ENCODE peak calls at places on chromosomes 3 and 15, in four cellular contexts. One of them, this sample, is unnamed.

GRCh38 chr15:68418611-68419161 is 13.3 kb downstream of the ITGA11 start:
- DNase-seq in heart left ventricle: peak; percentile 15
- DNase-seq in transverse colon: peak; percentile 65
- DNase-seq in A549: peak; percentile 52
- DNase-seq in this sample: no peak

GRCh38 chr3:25967385-25967784 is 177.5 kb downstream of the OXSM start:
- DNase-seq in heart left ventricle: no peak
- DNase-seq in transverse colon: no peak
- DNase-seq in A549: no peak
- DNase-seq in this sample: no peak

GRCh38 chr3:62873672-62874397 is 1.4 kb downstream of the CADPS start:
- DNase-seq in heart left ventricle: peak; percentile 64
- DNase-seq in transverse colon: peak; percentile 59
- DNase-seq in A549: peak; percentile 13
- DNase-seq in this sample: no peak

GRCh38 chr15:75237316-75237982 is 20.7 kb upstream of the GOLGA6C start:
- DNase-seq in heart left ventricle: no peak
- DNase-seq in transverse colon: no peak
- DNase-seq in A549: no peak
- DNase-seq in this sample: no peak

GRCh38 chr15:92326236-92326635 is 67.4 kb upstream of the ST8SIA2 start:
- DNase-seq in heart left ventricle: no peak
- DNase-seq in transverse colon: no peak
- DNase-seq in A549: no peak
- DNase-seq in this sample: no peak

GRCh38 chr3:42184622-42185010 is 81.4 kb downstream of the CCK start:
- DNase-seq in heart left ventricle: no peak
- DNase-seq in transverse colon: no peak
- DNase-seq in A549: no peak
- DNase-seq in this sample: no peak

GRCh38 chr3:183291511-183292031 is 38.5 kb downstream of the B3GNT5 start:
- DNase-seq in heart left ventricle: no peak
- DNase-seq in transverse colon: no peak
- DNase-seq in A549: peak; percentile 45
- DNase-seq in this sample: no peak

GRCh38 chr15:55283295-55284147 is 6.1 kb downstream of the RAB27A start:
- DNase-seq in heart left ventricle: no peak
- DNase-seq in transverse colon: no peak
- DNase-seq in A549: no peak
- DNase-seq in this sample: no peak

GRCh38 chr3:126541628-126542339 is 16.9 kb downstream of the C3orf22 start:
- DNase-seq in heart left ventricle: peak; percentile 6
- DNase-seq in transverse colon: peak; percentile 1
- DNase-seq in A549: no peak
- DNase-seq in this sample: no peak

GRCh38 chr15:63388511-63388910 is 6.9 kb upstream of the CA12 start:
- DNase-seq in heart left ventricle: no peak
- DNase-seq in transverse colon: no peak
- DNase-seq in A549: no peak
- DNase-seq in this sample: no peak

GRCh38 chr3:181292984-181293383 is 303.4 kb upstream of the DNAJC19 start:
- DNase-seq in heart left ventricle: no peak
- DNase-seq in transverse colon: no peak
- DNase-seq in A549: no peak
- DNase-seq in this sample: no peak

GRCh38 chr3:31522152-31522551 is 10.6 kb upstream of the STT3B start:
- DNase-seq in heart left ventricle: no peak
- DNase-seq in transverse colon: no peak
- DNase-seq in A549: no peak
- DNase-seq in this sample: no peak

GRCh38 chr3:191378142-191378541 is 47.8 kb upstream of the UTS2B start:
- DNase-seq in heart left ventricle: no peak
- DNase-seq in transverse colon: no peak
- DNase-seq in A549: no peak
- DNase-seq in this sample: no peak

GRCh38 chr15:41878355-41878699 is 15.5 kb downstream of the SPTBN5 start:
- DNase-seq in heart left ventricle: no peak
- DNase-seq in transverse colon: no peak
- DNase-seq in A549: no peak
- DNase-seq in this sample: no peak

GRCh38 chr15:56325186-56325585 is 40.0 kb upstream of the TEX9 start:
- DNase-seq in heart left ventricle: no peak
- DNase-seq in transverse colon: no peak
- DNase-seq in A549: peak; percentile 9
- DNase-seq in this sample: no peak

GRCh38 chr15:96285306-96285705 is 45.2 kb upstream of the NR2F2 start:
- DNase-seq in heart left ventricle: peak; percentile 45
- DNase-seq in transverse colon: no peak
- DNase-seq in A549: no peak
- DNase-seq in this sample: no peak

GRCh38 chr3:8741581-8742355 is 8.2 kb downstream of the CAV3 start:
- DNase-seq in heart left ventricle: peak; percentile 53
- DNase-seq in transverse colon: no peak
- DNase-seq in A549: peak; percentile 84
- DNase-seq in this sample: peak; percentile 80

GRCh38 chr15:72554471-72555425 is 80.6 kb downstream of the ARIH1 start:
- DNase-seq in heart left ventricle: no peak
- DNase-seq in transverse colon: no peak
- DNase-seq in A549: peak; percentile 73
- DNase-seq in this sample: no peak

GRCh38 chr15:64197425-64197824 is 34.6 kb upstream of the PPIB start:
- DNase-seq in heart left ventricle: no peak
- DNase-seq in transverse colon: no peak
- DNase-seq in A549: no peak
- DNase-seq in this sample: no peak

GRCh38 chr3:64878372-64878771 is 190.6 kb upstream of the ADAMTS9 start:
- DNase-seq in heart left ventricle: no peak
- DNase-seq in transverse colon: no peak
- DNase-seq in A549: no peak
- DNase-seq in this sample: no peak

GRCh38 chr3:45993421-45994027 is 2.1 kb downstream of the FYCO1 start:
- DNase-seq in heart left ventricle: no peak
- DNase-seq in transverse colon: no peak
- DNase-seq in A549: no peak
- DNase-seq in this sample: no peak

GRCh38 chr3:26015752-26016151 is 225.9 kb downstream of the OXSM start:
- DNase-seq in heart left ventricle: no peak
- DNase-seq in transverse colon: no peak
- DNase-seq in A549: no peak
- DNase-seq in this sample: no peak

GRCh38 chr15:31792611-31793199 is 237.6 kb upstream of the CHRNA7 start:
- DNase-seq in heart left ventricle: no peak
- DNase-seq in transverse colon: no peak
- DNase-seq in A549: no peak
- DNase-seq in this sample: no peak

GRCh38 chr15:81160312-81161214 is 26.5 kb downstream of the CFAP161 start:
- DNase-seq in heart left ventricle: peak; percentile 77
- DNase-seq in transverse colon: peak; percentile 11
- DNase-seq in A549: no peak
- DNase-seq in this sample: no peak

GRCh38 chr3:178968996-178969700 is 102.5 kb downstream of the ZMAT3 start:
- DNase-seq in heart left ventricle: no peak
- DNase-seq in transverse colon: no peak
- DNase-seq in A549: no peak
- DNase-seq in this sample: no peak

GRCh38 chr15:32029862-32030781 is at the start of gene CHRNA7:
- DNase-seq in heart left ventricle: peak; percentile 39
- DNase-seq in transverse colon: peak; percentile 65
- DNase-seq in A549: peak; percentile 63
- DNase-seq in this sample: peak; percentile 15

GRCh38 chr3:184335661-184336483 is 1.5 kb upstream of the FAM131A start:
- DNase-seq in heart left ventricle: peak; percentile 89
- DNase-seq in transverse colon: peak; percentile 92
- DNase-seq in A549: peak; percentile 82
- DNase-seq in this sample: peak; percentile 80
- TF ChIP-seq POLR2A in heart left ventricle: peak; percentile 85
- TF ChIP-seq POLR2A in transverse colon: peak; percentile 81
- TF ChIP-seq POLR2A in A549: peak; percentile 24
- TF ChIP-seq POLR2A in this sample: peak; percentile 37

GRCh38 chr3:138188013-138188352 is 882 bp downstream of the ARMC8 start:
- DNase-seq in heart left ventricle: no peak
- DNase-seq in transverse colon: no peak
- DNase-seq in A549: no peak
- DNase-seq in this sample: peak; percentile 26

GRCh38 chr3:138187296-138188012 is at the start of gene ARMC8:
- DNase-seq in heart left ventricle: peak; percentile 56
- DNase-seq in transverse colon: peak; percentile 73
- DNase-seq in A549: peak; percentile 33
- DNase-seq in this sample: peak; percentile 35

GRCh38 chr3:138186216-138186615 is 885 bp upstream of the ARMC8 start:
- DNase-seq in heart left ventricle: no peak
- DNase-seq in transverse colon: no peak
- DNase-seq in A549: peak; percentile 14
- DNase-seq in this sample: no peak

GRCh38 chr3:138184994-138185393 is 2.1 kb upstream of the ARMC8 start:
- DNase-seq in heart left ventricle: no peak
- DNase-seq in transverse colon: no peak
- DNase-seq in A549: no peak
- DNase-seq in this sample: no peak

GRCh38 chr3:138186803-138187295 is 252 bp upstream of the ARMC8 start:
- DNase-seq in heart left ventricle: peak; percentile 88
- DNase-seq in transverse colon: peak; percentile 94
- DNase-seq in A549: peak; percentile 81
- DNase-seq in this sample: peak; percentile 87
- TF ChIP-seq POLR2A in heart left ventricle: no peak
- TF ChIP-seq POLR2A in transverse colon: no peak
- TF ChIP-seq POLR2A in A549: no peak
- TF ChIP-seq POLR2A in this sample: no peak

DNA sequence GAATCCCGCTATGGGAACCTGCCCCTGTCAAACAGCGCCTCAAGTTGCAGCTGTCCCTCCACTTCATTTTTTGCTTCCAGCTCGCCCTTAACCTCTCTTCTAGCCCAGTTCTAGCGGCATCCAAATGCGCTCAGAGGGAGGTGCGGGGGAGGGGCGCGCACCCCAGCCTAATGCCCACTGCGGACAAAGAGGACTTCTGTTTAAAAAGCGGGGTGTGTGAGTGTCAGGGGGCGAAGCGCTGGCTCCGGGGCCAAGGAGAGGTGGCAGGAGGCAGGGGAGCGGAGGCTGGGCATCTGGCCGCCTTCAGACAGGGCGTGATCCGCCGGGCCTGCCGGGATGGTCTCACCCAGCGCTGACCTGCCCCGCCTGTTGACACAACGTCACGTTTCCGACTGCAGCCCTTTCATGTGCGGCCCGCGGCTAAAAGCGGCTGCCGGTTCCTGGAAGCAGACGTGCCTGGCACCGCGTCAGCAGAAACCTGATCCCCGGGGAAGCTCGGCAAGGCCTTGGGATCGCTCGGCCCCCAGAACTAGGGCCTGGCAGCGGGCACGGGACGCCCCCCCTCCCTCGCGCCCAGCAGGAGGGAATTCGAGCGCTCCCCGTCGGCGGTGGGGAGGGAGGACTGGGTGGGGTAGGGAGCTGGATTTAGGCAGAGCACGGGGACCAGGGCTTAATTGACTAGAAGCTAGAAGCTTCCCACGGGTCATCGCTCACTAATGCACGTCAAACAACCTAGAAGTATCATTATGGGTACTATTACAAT is 7.6 kb downstream of the BHLHE40 start:
- DNase-seq in heart left ventricle: peak; percentile 98
- DNase-seq in transverse colon: peak; percentile 97
- DNase-seq in A549: peak; percentile 100
- DNase-seq in this sample: peak; percentile 65
- TF ChIP-seq POLR2A in heart left ventricle: peak; percentile 70
- TF ChIP-seq POLR2A in transverse colon: peak; percentile 86
- TF ChIP-seq POLR2A in A549: peak; percentile 18
- TF ChIP-seq POLR2A in this sample: peak; percentile 31

DNA sequence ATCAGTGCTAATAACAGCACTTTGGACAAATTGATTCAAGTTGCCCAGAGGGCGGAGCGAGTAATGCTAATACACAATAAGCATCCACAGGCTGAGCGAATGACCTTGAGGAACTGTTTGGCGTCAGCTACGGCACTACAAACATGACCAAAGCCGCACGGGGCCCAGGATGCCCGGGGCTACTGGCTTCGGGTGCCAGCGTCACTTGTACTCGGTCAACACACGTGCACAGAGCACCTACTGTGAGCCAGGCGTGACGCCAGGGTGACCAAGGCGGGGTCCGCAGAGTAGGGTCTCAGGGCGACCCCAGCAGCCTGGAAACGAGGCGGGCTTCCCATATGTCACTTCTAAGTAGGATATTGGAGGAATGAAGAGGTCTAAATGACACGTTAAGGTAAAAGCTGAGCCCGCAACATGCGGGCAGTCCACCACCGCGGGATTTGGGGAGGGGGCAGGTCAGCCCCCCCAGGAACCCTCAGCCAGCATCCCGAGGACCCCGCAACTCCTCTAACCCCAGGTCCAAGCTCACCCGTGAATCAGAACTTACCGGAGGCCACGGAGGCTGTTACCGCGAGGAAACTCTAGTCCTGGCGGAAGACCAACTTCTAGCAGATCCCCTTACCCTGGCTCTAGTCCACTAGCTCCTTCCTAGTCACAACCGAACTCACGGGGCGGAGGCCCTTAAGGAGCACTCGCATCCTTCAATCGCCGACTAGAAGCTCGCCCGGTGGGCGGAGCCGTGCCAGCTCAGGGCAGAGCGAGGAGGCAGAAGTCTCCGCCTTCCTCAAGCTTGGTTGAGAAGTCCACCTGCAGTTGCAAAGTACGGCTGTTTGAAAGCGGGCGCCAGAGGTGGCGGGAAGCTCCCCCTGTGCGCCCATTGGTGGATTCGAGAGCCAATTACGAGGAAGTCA is at the start of gene CEP152:
- DNase-seq in heart left ventricle: peak; percentile 96
- DNase-seq in transverse colon: peak; percentile 99
- DNase-seq in A549: peak; percentile 98
- DNase-seq in this sample: peak; percentile 63
- TF ChIP-seq POLR2A in heart left ventricle: peak; percentile 42
- TF ChIP-seq POLR2A in transverse colon: peak; percentile 68
- TF ChIP-seq POLR2A in A549: peak; percentile 25
- TF ChIP-seq POLR2A in this sample: peak; percentile 29

GRCh38 chr3:98445949-98446406 is 17.0 kb upstream of the OR5K1 start:
- DNase-seq in heart left ventricle: no peak
- DNase-seq in transverse colon: no peak
- DNase-seq in A549: no peak
- DNase-seq in this sample: no peak
- TF ChIP-seq POLR2A in heart left ventricle: no peak
- TF ChIP-seq POLR2A in transverse colon: no peak
- TF ChIP-seq POLR2A in A549: no peak
- TF ChIP-seq POLR2A in this sample: no peak

This sample was measured in H54.